ENCODE peak calls at places on chromosomes 11 and 22, in six cellular contexts. M is PC-9, F is WTC11, V is chondrocyte, E is cardiac fibroblast, S is cardiac muscle cell. L is an unnamed sample.

GRCh38 chr11:6219359-6219758 is 14.0 kb downstream of the C11orf42 start:
- DNase-seq in M (peak), F (no peak), V (no peak), E (peak), S (peak), L (no peak)

GRCh38 chr11:2799881-2800654 is 85.5 kb downstream of the CDKN1C start:
- DNase-seq in M (peak), F (peak), V (no peak), E (peak), S (no peak), L (no peak)

GRCh38 chr22:49749227-49749626 is 78.4 kb downstream of the BRD1 start:
- DNase-seq in M (no peak), F (no peak), V (peak), E (no peak), S (no peak), L (no peak)

GRCh38 chr11:12117200-12117995 is 7.0 kb downstream of the MICAL2 start:
- DNase-seq in M (no peak), F (no peak), V (no peak), E (no peak), S (no peak), L (no peak)

GRCh38 chr11:25902476-25902875 is 429.5 kb upstream of the ANO3 start:
- DNase-seq in M (no peak), F (no peak), V (no peak), E (no peak), S (no peak), L (no peak)

GRCh38 chr11:111911563-111912401 is at the start of gene CRYAB:
- DNase-seq in M (peak), F (no peak), V (no peak), E (peak), S (peak), L (no peak)

GRCh38 chr22:39463931-39464390 is 7.1 kb downstream of the MGAT3 start:
- DNase-seq in M (peak), F (no peak), V (no peak), E (peak), S (peak), L (no peak)

GRCh38 chr11:134566311-134566710 is 154.3 kb upstream of the B3GAT1 start:
- DNase-seq in M (no peak), F (no peak), V (no peak), E (no peak), S (no peak), L (no peak)

GRCh38 chr11:63816732-63817131 is 3.5 kb downstream of the SPINDOC start:
- DNase-seq in M (no peak), F (no peak), V (no peak), E (no peak), S (no peak), L (no peak)

GRCh38 chr22:30607300-30607930 is 441 bp downstream of the TCN2 start:
- DNase-seq in M (no peak), F (no peak), V (no peak), E (no peak), S (no peak), L (no peak)

GRCh38 chr11:11379661-11380060 is 26.6 kb upstream of the CSNK2A3 start:
- DNase-seq in M (no peak), F (no peak), V (no peak), E (no peak), S (no peak), L (no peak)

GRCh38 chr11:101407324-101407723 is 176.5 kb downstream of the TRPC6 start:
- DNase-seq in M (no peak), F (no peak), V (no peak), E (peak), S (peak), L (no peak)

GRCh38 chr22:41092847-41093371 is 517 bp downstream of the EP300 start:
- DNase-seq in M (peak), F (no peak), V (no peak), E (peak), S (peak), L (peak)

GRCh38 chr11:42631223-42631843 is 680.5 kb upstream of the API5 start:
- DNase-seq in M (no peak), F (no peak), V (no peak), E (peak), S (peak), L (no peak)

GRCh38 chr11:67300756-67301312 is 2.5 kb upstream of the SSH3 start:
- DNase-seq in M (no peak), F (no peak), V (no peak), E (no peak), S (no peak), L (no peak)

GRCh38 chr11:67006029-67006884 is 16.7 kb upstream of the SYT12 start:
- DNase-seq in M (peak), F (peak), V (no peak), E (no peak), S (no peak), L (no peak)

GRCh38 chr22:30045901-30046715 is 34.2 kb upstream of the HORMAD2 start:
- DNase-seq in M (no peak), F (no peak), V (no peak), E (no peak), S (no peak), L (no peak)

GRCh38 chr11:116906479-116906878 is 69.1 kb upstream of the APOA1 start:
- DNase-seq in M (no peak), F (no peak), V (no peak), E (no peak), S (no peak), L (no peak)

GRCh38 chr11:34679681-34680080 is 58.8 kb downstream of the EHF start:
- DNase-seq in M (no peak), F (no peak), V (no peak), E (no peak), S (no peak), L (no peak)

GRCh38 chr11:845872-846271 is 3.2 kb downstream of the TSPAN4 start:
- DNase-seq in M (no peak), F (no peak), V (no peak), E (peak), S (peak), L (no peak)
- TF ChIP-seq CTCF in M (no peak), F (no peak), V (no peak), E (no peak), S (no peak), L (no peak)

DNA sequence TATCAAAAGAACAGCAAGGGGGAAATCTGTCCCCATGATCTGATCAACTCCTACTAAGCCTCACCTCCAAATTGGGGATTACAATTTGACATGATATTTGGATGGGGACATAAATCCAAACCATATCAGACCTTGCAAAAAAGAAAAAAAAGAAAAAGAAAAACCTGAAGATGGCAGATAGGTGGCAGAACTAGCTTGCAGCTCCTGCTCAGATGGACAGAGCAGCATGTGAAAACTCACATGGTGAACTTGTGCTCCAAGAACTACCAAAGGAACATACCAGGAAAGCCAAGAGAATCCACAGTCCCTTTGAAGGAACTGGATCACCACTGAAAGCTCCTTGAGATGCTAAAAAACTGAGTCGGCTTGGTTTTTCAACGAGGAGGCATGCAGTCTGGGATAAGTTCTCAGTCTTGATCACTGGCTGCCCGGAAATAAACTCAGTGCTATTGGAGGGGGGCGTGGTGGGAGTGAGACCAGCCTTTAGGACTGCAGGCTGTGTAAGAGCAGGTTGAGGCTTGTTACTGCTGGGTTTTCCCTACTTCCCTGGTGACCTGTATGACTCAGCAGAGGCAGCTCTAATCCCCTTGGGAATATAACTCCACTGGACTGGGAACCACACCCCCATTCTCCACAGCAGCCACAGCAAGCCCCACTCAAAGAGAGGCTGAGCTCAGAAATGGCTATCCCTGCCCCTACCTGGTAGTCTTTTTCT is 358.3 kb upstream of the ARHGAP42 start:
- DNase-seq in M (peak), F (no peak), V (no peak), E (no peak), S (no peak), L (no peak)
- TF ChIP-seq CTCF in M (no peak), F (no peak), V (no peak), E (no peak), S (no peak), L (no peak)

GRCh38 chr22:20569059-20570058 is 61.9 kb downstream of the MED15 start:
- DNase-seq in M (peak), F (no peak), V (peak), E (peak), S (peak), L (peak)
- TF ChIP-seq CTCF in M (no peak), F (no peak), V (no peak), E (no peak), S (no peak), L (no peak)

GRCh38 chr11:95577716-95578460 is 211.7 kb downstream of the FAM76B start:
- DNase-seq in M (no peak), F (no peak), V (no peak), E (peak), S (peak), L (no peak)
- TF ChIP-seq CTCF in M (no peak), F (no peak), V (no peak), E (no peak), S (no peak), L (no peak)

GRCh38 chr22:46509416-46510089 is 27.9 kb downstream of the CELSR1 start:
- DNase-seq in M (no peak), F (no peak), V (no peak), E (no peak), S (no peak), L (no peak)
- TF ChIP-seq CTCF in M (no peak), F (no peak), V (no peak), E (no peak), S (no peak), L (no peak)

GRCh38 chr11:69440876-69441275 is 40.6 kb upstream of the LINC01488 start:
- DNase-seq in M (no peak), F (no peak), V (peak), E (no peak), S (no peak), L (no peak)
- TF ChIP-seq CTCF in M (no peak), F (no peak), V (no peak), E (no peak), S (no peak), L (no peak)

GRCh38 chr22:19606332-19607197 is 82.4 kb upstream of the CLDN5 start:
- DNase-seq in M (no peak), F (no peak), V (peak), E (no peak), S (no peak), L (no peak)

GRCh38 chr22:19607198-19608113 is 83.2 kb upstream of the CLDN5 start:
- DNase-seq in M (no peak), F (peak), V (peak), E (peak), S (peak), L (no peak)

GRCh38 chr22:19605508-19606331 is 81.5 kb upstream of the CLDN5 start:
- DNase-seq in M (no peak), F (no peak), V (peak), E (no peak), S (no peak), L (no peak)

GRCh38 chr22:19610518-19611253 is 86.5 kb upstream of the CLDN5 start:
- DNase-seq in M (no peak), F (peak), V (peak), E (no peak), S (no peak), L (no peak)

GRCh38 chr22:19608114-19608494 is 83.9 kb upstream of the CLDN5 start:
- DNase-seq in M (no peak), F (no peak), V (no peak), E (no peak), S (no peak), L (no peak)
- TF ChIP-seq CTCF in M (no peak), F (no peak), V (no peak), E (no peak), S (no peak), L (no peak)